ENCODE peak calls at places on chromosomes 7 and 10, in four cellular contexts. T is H1, N is IMR-90, R is H9. J is an unnamed sample.
A peak's percentile ranks its signal among the peaks of the same experiment; 100 is the strongest.

GRCh38 chr10:71512794-71513379 is 116.2 kb downstream of the CDH23 start:
- DNase-seq in T (no peak), N (no peak), R (no peak), J (no peak)

GRCh38 chr10:97822261-97822687 is 27.4 kb upstream of the GOLGA7B start:
- DNase-seq in T (no peak), N (no peak), R (no peak), J (no peak)

GRCh38 chr10:18607979-18608378 is 43.4 kb downstream of the NSUN6 start:
- DNase-seq in T (no peak), N (peak; percentile 31), R (no peak), J (no peak)

GRCh38 chr10:70671619-70672164 is 614 bp upstream of the ADAMTS14 start:
- DNase-seq in T (no peak), N (no peak), R (no peak), J (no peak)

GRCh38 chr10:59012839-59013238 is 163.6 kb upstream of the PHYHIPL start:
- DNase-seq in T (no peak), N (no peak), R (no peak), J (no peak)

GRCh38 chr7:74709880-74710671 is 52.6 kb downstream of the GTF2I start:
- DNase-seq in T (no peak), N (peak; percentile 7), R (no peak), J (peak; percentile 22)

GRCh38 chr7:157991351-157991750 is 596.3 kb downstream of the PTPRN2 start:
- DNase-seq in T (no peak), N (no peak), R (no peak), J (no peak)

GRCh38 chr7:48183370-48183743 is 12.1 kb downstream of the ABCA13 start:
- DNase-seq in T (no peak), N (no peak), R (no peak), J (no peak)

GRCh38 chr7:124655990-124656389 is 109.6 kb downstream of the GPR37 start:
- DNase-seq in T (no peak), N (no peak), R (no peak), J (no peak)

GRCh38 chr10:44952779-44953231 is 6.8 kb upstream of the RASSF4 start:
- DNase-seq in T (no peak), N (no peak), R (peak; percentile 35), J (peak; percentile 89)

GRCh38 chr7:29306276-29307036 is 111.9 kb downstream of the CHN2 start:
- DNase-seq in T (no peak), N (no peak), R (no peak), J (peak; percentile 68)

GRCh38 chr10:127537924-127538323 is 11.2 kb upstream of the NPS start:
- DNase-seq in T (no peak), N (no peak), R (no peak), J (no peak)

GRCh38 chr7:50970092-50970491 is 187.4 kb upstream of the GRB10 start:
- DNase-seq in T (no peak), N (no peak), R (peak; percentile 59), J (peak; percentile 19)

GRCh38 chr10:110821508-110821907 is 50.2 kb upstream of the PDCD4 start:
- DNase-seq in T (no peak), N (no peak), R (no peak), J (no peak)

DNA sequence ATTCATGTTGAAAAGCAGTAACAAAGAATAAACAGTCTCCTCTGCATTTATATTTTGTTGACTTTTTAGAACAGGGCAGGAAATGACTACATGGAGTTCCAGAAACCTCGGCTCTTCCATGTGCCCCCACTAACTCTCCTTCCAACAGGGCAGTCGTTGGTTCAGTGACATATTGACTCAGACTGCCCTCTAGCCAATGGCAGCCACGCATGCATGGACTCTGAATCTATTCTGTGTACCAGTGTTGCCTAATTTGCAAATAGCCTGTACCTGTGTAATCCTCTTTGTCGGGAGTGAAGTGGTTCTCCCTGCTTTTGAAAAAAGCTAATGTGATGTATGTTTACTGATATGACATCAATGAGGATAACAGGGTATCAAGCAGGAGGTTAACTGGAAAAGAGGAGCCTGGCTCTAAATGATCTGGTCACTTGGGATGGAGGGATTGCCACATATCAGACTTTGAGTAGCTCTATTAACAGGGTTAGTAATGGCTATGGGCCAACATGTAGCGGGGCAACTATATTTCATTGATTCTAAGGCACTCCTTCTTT is 19.9 kb upstream of the CPN1 start:
- DNase-seq in T (no peak), N (peak; percentile 6), R (no peak), J (no peak)
- H4K5ac ChIP-seq in T (no peak overlapping the region), N (no peak overlapping the region), R (no peak overlapping the region), J (no peak overlapping the region)

DNA sequence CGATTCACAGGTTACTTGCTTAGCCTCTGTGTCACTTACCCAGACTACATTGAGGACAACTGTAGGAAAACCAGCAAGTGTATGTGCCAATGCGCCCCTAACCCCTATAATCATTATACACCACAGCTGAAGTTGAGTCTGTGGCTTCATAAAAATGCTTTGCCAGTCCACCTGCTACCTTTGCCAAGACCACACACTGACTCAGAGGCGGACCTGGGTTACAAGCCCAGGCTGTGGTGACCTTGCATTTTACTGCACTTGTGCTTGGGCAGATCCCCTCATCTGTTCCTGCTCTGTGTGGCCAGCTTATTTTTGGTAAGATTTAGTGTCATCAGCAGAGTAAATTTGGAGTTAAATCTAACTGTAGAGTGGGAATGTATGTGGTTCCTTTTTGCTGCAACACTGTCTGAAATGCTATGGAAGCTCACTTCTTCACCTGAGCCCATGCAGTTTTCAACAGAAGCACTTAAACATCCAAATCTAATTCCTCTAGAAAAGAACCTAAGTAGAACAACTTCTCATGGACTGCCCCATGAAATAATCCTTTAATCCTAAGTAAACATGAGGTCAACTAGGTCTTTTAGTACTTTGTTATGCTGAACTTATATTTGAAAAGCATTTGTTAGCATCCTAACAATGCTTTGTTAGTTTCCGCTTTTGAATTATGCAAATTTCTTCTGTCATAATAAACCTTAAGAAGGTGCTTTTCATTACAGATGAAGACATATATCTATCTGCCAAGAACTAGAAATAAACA is 96.2 kb upstream of the AMPH start:
- DNase-seq in T (no peak), N (no peak), R (no peak), J (no peak)
- H4K5ac ChIP-seq in T (no peak overlapping the region), N (no peak overlapping the region), R (no peak overlapping the region), J (no peak overlapping the region)

DNA sequence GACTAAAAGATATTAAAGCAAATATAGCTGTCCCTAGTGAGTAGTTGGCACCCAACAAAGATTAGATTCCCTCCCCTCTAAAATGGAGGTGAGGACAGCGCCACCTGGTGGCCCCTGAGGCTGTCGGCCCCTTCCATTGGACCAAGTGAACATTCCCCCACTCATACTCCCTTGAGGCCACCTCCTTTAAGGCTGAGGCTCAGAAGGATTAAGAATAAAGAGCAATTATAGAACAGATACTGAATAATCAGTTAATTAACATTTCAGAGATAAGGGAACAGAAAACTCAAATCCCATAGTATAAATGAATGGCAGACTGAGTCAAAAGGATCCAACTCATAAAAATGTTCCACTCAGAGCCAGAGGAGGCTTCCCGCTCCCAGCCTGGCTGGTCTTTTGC is 130.4 kb upstream of the GHITM start:
- DNase-seq in T (no peak), N (no peak), R (peak; percentile 67), J (peak; percentile 66)
- H4K5ac ChIP-seq in T (no peak overlapping the region), N (no peak overlapping the region), R (no peak overlapping the region), J (no peak overlapping the region)

DNA sequence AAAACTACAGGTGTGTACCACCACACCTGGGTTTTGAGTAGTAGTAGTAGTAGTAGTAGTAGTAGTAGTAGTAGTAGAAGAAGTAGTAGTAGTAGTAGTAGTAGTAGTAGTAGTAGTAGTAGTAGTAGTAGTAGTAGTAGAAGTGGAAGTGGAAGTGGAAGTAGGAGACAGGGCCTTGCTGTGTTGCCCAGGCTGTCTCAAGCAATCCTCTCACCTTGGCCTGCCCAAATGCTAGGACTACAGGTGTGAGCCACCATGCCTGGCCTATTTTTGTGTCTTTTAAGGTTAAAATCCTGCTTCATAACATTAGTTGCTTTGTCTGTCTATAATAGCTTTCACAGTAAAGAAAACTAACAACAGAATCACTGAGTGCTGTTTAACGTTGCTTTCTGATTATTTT is 111.7 kb downstream of the PODXL start:
- DNase-seq in T (no peak), N (no peak), R (no peak), J (no peak)
- H4K5ac ChIP-seq in T (no peak overlapping the region), N (no peak overlapping the region), R (no peak overlapping the region), J (no peak overlapping the region)

GRCh38 chr10:2392145-2392812 is 655.0 kb upstream of the ADARB2 start:
- DNase-seq in T (no peak), N (no peak), R (no peak), J (no peak)

GRCh38 chr10:2387261-2387660 is 649.9 kb upstream of the ADARB2 start:
- DNase-seq in T (no peak), N (no peak), R (no peak), J (no peak)

DNA sequence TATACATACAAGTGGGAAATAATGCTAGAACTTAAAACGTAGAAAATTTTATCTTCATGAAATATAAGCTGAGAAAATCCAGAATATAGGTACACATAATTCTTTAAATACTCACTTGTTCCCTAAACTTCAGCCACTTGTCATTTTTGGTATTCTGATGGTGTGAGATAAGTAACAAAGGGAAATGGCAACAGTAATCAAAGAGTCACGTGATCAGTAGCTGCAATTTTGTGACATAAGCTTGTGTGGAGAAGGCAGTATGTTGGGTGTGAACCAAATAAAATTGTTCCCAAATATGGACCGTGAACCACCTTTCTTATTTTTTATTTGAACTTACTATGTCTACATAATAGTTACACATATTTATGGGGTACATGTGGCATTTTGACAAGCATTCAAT is 650.3 kb upstream of the ADARB2 start:
- DNase-seq in T (no peak), N (no peak), R (no peak), J (no peak)
- H4K5ac ChIP-seq in T (no peak overlapping the region), N (no peak overlapping the region), R (no peak overlapping the region), J (no peak overlapping the region)